ENCODE peak calls at places on chromosomes 4 and X, in six cellular contexts. C is MM.1S, I is cardiac fibroblast, L is AG09309, X is psoas muscle, G is upper lobe of left lung. K is an unnamed sample.

GRCh38 chr4:173252024-173252935 is 81.9 kb downstream of the HMGB2 start:
- DNase-seq in C (peak), I (peak), L (peak), X (peak), G (no peak), K (no peak)

GRCh38 chrX:149829751-149830191 is 48.0 kb downstream of the MAGEA9 start:
- DNase-seq in C (no peak), I (peak), L (peak), X (no peak), G (no peak), K (no peak)

GRCh38 chrX:148871422-148872152 is 371.2 kb downstream of the AFF2 start:
- DNase-seq in C (no peak), I (peak), L (peak), X (no peak), G (no peak), K (no peak)

GRCh38 chr4:85496933-85497332 is 22.0 kb downstream of the ARHGAP24 start:
- DNase-seq in C (no peak), I (peak), L (peak), X (no peak), G (no peak), K (no peak)

GRCh38 chr4:90883519-90883918 is 756.3 kb downstream of the CCSER1 start:
- DNase-seq in C (no peak), I (no peak), L (no peak), X (no peak), G (no peak), K (no peak)

GRCh38 chrX:128458888-128459287 is 406.7 kb upstream of the ACTRT1 start:
- DNase-seq in C (no peak), I (peak), L (no peak), X (no peak), G (no peak), K (no peak)

GRCh38 chr4:8837181-8837811 is 34.3 kb downstream of the HMX1 start:
- DNase-seq in C (no peak), I (no peak), L (no peak), X (peak), G (peak), K (no peak)

GRCh38 chr4:127698789-127699200 is 31.4 kb upstream of the SLC25A31 start:
- DNase-seq in C (no peak), I (peak), L (peak), X (no peak), G (no peak), K (no peak)

GRCh38 chr4:140688711-140689598 is 67.2 kb downstream of the TBC1D9 start:
- DNase-seq in C (no peak), I (peak), L (no peak), X (no peak), G (no peak), K (no peak)

GRCh38 chrX:138925330-138925729 is 213.8 kb upstream of the FGF13 start:
- DNase-seq in C (no peak), I (peak), L (peak), X (peak), G (no peak), K (no peak)

GRCh38 chr4:139875456-139875855 is 209.8 kb downstream of the MGST2 start:
- DNase-seq in C (no peak), I (no peak), L (no peak), X (no peak), G (no peak), K (no peak)

GRCh38 chr4:129862461-129862860 is 766.5 kb downstream of the C4orf33 start:
- DNase-seq in C (no peak), I (no peak), L (no peak), X (no peak), G (no peak), K (no peak)

GRCh38 chrX:76550016-76550415 is 122.5 kb downstream of the MAGEE1 start:
- DNase-seq in C (peak), I (no peak), L (no peak), X (no peak), G (no peak), K (no peak)

GRCh38 chr4:169005453-169006099 is 4.5 kb downstream of the CBR4 start:
- DNase-seq in C (no peak), I (peak), L (no peak), X (no peak), G (no peak), K (no peak)

GRCh38 chr4:168486961-168487820 is 6.9 kb upstream of the DDX60L start:
- DNase-seq in C (no peak), I (peak), L (no peak), X (no peak), G (no peak), K (no peak)

GRCh38 chr4:48223633-48224295 is 45.9 kb downstream of the TEC start:
- DNase-seq in C (no peak), I (peak), L (no peak), X (no peak), G (no peak), K (no peak)

GRCh38 chrX:107851215-107851614 is 25.5 kb downstream of the MID2 start:
- DNase-seq in C (no peak), I (peak), L (no peak), X (no peak), G (no peak), K (no peak)

GRCh38 chr4:156598138-156598681 is 373.4 kb downstream of the PDGFC start:
- DNase-seq in C (no peak), I (peak), L (no peak), X (no peak), G (no peak), K (no peak)

GRCh38 chr4:186294160-186294559 is 28.2 kb downstream of the F11 start:
- DNase-seq in C (no peak), I (no peak), L (no peak), X (no peak), G (no peak), K (no peak)

GRCh38 chrX:81377329-81377728 is 175.4 kb downstream of the SH3BGRL start:
- DNase-seq in C (peak), I (peak), L (peak), X (no peak), G (no peak), K (no peak)

GRCh38 chr4:89914609-89915008 is 20.0 kb downstream of the MMRN1 start:
- DNase-seq in C (no peak), I (no peak), L (no peak), X (no peak), G (no peak), K (no peak)

GRCh38 chr4:122195718-122196117 is 43.6 kb downstream of the BLTP1 start:
- DNase-seq in C (no peak), I (peak), L (no peak), X (no peak), G (no peak), K (no peak)

GRCh38 chr4:8907596-8908205 is 36.1 kb upstream of the HMX1 start:
- DNase-seq in C (no peak), I (no peak), L (no peak), X (peak), G (peak), K (peak)

GRCh38 chrX:108447303-108447702 is 7.7 kb downstream of the COL4A5 start:
- DNase-seq in C (no peak), I (peak), L (no peak), X (no peak), G (no peak), K (no peak)

GRCh38 chr4:139887962-139888735 is 222.5 kb downstream of the MGST2 start:
- DNase-seq in C (no peak), I (peak), L (no peak), X (no peak), G (no peak), K (no peak)

GRCh38 chr4:83108101-83108861 is 6.2 kb downstream of the PLAC8 start:
- DNase-seq in C (no peak), I (no peak), L (no peak), X (no peak), G (no peak), K (no peak)

GRCh38 chrX:45842916-45843315 is 642.2 kb upstream of the DIPK2B start:
- DNase-seq in C (no peak), I (no peak), L (no peak), X (no peak), G (no peak), K (no peak)

GRCh38 chrX:45845142-45845541 is 644.5 kb upstream of the DIPK2B start:
- DNase-seq in C (no peak), I (no peak), L (no peak), X (no peak), G (no peak), K (no peak)

GRCh38 chrX:45846328-45846727 is 645.7 kb upstream of the DIPK2B start:
- DNase-seq in C (no peak), I (no peak), L (no peak), X (no peak), G (no peak), K (no peak)

GRCh38 chrX:45842207-45842900 is 641.7 kb upstream of the DIPK2B start:
- DNase-seq in C (no peak), I (no peak), L (no peak), X (no peak), G (no peak), K (no peak)

DNA sequence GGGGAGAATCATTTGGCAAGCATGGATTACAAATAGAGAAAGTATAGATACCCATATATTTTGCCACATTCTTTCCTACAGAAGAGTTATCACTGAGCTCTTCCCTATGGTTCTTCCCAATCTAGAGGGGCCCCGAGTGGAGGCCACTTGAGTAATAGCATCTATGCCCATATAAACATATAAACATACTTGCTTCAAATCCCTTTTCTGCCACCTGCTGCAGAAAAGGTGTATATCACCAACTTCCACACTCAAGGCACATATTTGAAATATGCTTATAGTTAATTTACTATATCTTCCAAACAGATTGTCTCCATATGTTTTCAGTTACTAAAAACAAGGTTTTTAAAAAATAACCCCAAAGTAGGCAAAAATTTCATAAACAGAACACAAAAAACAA is 642.8 kb upstream of the DIPK2B start:
- DNase-seq in C (peak), I (no peak), L (no peak), X (no peak), G (no peak), K (no peak)
- TF ChIP-seq CTCF in C (peak), I (no peak), L (peak), X (peak), G (no peak), K (no peak)

GRCh38 chr4:99117876-99118693 is 26.0 kb downstream of the ADH4 start:
- DNase-seq in C (peak), I (peak), L (no peak), X (no peak), G (no peak), K (no peak)
- TF ChIP-seq CTCF in C (peak), I (peak), L (peak), X (peak), G (no peak), K (no peak)

GRCh38 chr4:151646322-151646721 is 114.5 kb downstream of the GATB start:
- DNase-seq in C (no peak), I (peak), L (no peak), X (no peak), G (no peak), K (no peak)
- TF ChIP-seq CTCF in C (no peak), I (no peak), L (no peak), X (no peak), G (no peak), K (no peak)

DNA sequence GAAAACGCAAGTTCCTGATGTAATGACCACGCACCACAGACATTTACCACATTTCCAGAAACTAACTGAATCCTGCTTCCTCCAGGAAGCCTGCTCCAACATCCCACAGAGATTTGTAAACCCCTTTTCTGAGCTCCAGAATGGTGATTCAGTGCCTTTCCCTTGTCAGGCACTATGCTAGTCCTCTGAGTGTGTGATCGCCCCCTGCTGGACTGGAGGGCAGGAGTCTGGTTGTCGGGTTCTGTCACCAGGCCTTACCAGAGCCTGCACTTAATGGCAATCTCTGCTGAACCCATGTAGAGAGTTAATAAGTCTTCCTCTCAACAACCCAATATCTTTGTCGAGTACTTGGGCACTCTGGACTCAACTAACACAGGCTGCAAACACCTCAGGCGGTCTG is 14.5 kb upstream of the KDM5C start:
- DNase-seq in C (peak), I (peak), L (no peak), X (no peak), G (no peak), K (no peak)
- TF ChIP-seq CTCF in C (peak), I (no peak), L (no peak), X (no peak), G (no peak), K (no peak)

GRCh38 chr4:39446483-39446841 is 12.3 kb downstream of the RPL9 start:
- DNase-seq in C (no peak), I (no peak), L (no peak), X (no peak), G (no peak), K (no peak)

GRCh38 chr4:39442910-39443480 is 15.7 kb downstream of the RPL9 start:
- DNase-seq in C (no peak), I (no peak), L (no peak), X (no peak), G (no peak), K (no peak)

GRCh38 chr4:39450618-39451017 is 8.1 kb downstream of the RPL9 start:
- DNase-seq in C (no peak), I (no peak), L (no peak), X (no peak), G (no peak), K (no peak)

GRCh38 chr4:39451423-39452023 is 7.2 kb downstream of the RPL9 start:
- DNase-seq in C (no peak), I (no peak), L (no peak), X (no peak), G (no peak), K (no peak)

GRCh38 chr4:39446842-39447573 is 11.7 kb downstream of the RPL9 start:
- DNase-seq in C (no peak), I (peak), L (no peak), X (peak), G (peak), K (peak)
- TF ChIP-seq CTCF in C (no peak), I (peak), L (peak), X (no peak), G (no peak), K (no peak)

DNA sequence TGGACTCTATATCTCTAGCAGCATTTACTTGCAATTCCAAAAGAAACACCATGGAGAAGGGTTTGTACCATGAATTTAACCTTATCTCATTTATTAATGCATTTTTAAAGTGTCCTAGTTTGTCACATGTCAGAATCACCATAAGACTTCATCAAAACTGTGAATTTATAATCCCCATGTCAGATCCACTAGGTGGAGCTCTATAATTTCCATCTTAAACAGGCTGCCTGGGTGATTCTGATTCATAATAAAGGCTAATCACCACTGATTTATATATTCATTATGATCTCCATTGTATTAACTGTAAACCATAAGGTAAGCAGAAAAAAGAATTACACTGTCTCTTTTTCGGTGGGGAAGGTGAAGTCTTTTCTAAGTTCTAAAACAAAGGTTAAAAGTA is 4.0 kb downstream of the TCEAL2 start:
- DNase-seq in C (peak), I (peak), L (no peak), X (no peak), G (no peak), K (no peak)
- TF ChIP-seq CTCF in C (peak), I (peak), L (peak), X (peak), G (no peak), K (no peak)

GRCh38 chr4:1856071-1856919 is at the start of gene LETM1:
- DNase-seq in C (peak), I (peak), L (peak), X (peak), G (peak), K (peak)
- TF ChIP-seq CTCF in C (peak), I (no peak), L (no peak), X (peak), G (no peak), K (no peak)

GRCh38 chr4:133000012-133000411 is 149.1 kb upstream of the PCDH10 start:
- DNase-seq in C (peak), I (no peak), L (no peak), X (no peak), G (no peak), K (no peak)

GRCh38 chr4:132998585-132999230 is 150.4 kb upstream of the PCDH10 start:
- DNase-seq in C (peak), I (no peak), L (no peak), X (no peak), G (no peak), K (no peak)

GRCh38 chr4:133003169-133003568 is 145.9 kb upstream of the PCDH10 start:
- DNase-seq in C (no peak), I (no peak), L (no peak), X (no peak), G (no peak), K (no peak)
- TF ChIP-seq CTCF in C (no peak), I (no peak), L (no peak), X (no peak), G (no peak), K (no peak)

DNA sequence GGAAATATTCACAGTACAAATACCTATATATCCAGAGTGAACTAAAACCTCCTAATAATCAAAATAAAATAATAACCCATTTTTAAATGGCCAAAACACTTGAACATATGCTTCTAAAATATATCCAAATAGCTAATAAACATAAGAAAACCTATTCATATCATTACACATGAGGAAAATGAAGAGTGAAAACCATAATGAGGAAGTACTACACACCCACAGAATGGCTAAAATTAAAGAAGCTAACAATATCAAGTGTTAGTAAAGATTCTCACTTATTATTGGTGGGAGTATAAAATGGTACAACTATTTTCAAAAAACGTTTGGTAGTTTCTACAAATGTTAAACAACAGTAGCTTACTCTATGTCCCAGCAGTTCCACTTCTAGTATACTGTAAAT is 92.1 kb downstream of the KLHL13 start:
- DNase-seq in C (no peak), I (no peak), L (no peak), X (no peak), G (no peak), K (no peak)
- TF ChIP-seq CTCF in C (no peak), I (no peak), L (no peak), X (no peak), G (no peak), K (no peak)

K was measured in activated B cell treated with CpG ODN at 0.5 μM for 24 hours.